ENCODE peak calls at places on chromosome 10, in four cellular contexts. L, Q, Y and A are unnamed samples.

GRCh38 chr10:102740229-102740628 is 3.5 kb upstream of the WBP1L start:
- DNase-seq in L (no peak), Q (no peak), Y (no peak), A (no peak)

GRCh38 chr10:121772890-121773289 is 154.9 kb downstream of the ATE1 start:
- DNase-seq in L (no peak), Q (no peak), Y (peak; percentile 77), A (no peak)

GRCh38 chr10:75864717-75865116 is 433.3 kb downstream of the LRMDA start:
- DNase-seq in L (no peak), Q (no peak), Y (no peak), A (no peak)

GRCh38 chr10:62554632-62555199 is 180.5 kb downstream of the ZNF365 start:
- DNase-seq in L (peak; percentile 14), Q (peak; percentile 33), Y (peak; percentile 16), A (no peak)

GRCh38 chr10:119413738-119414611 is 128.5 kb downstream of the RGS10 start:
- DNase-seq in L (no peak), Q (no peak), Y (no peak), A (no peak)

GRCh38 chr10:14674376-14675050 is 100.2 kb downstream of the FAM107B start:
- DNase-seq in L (no peak), Q (no peak), Y (no peak), A (no peak)

GRCh38 chr10:58511765-58512469 is 755 bp upstream of the BICC1 start:
- DNase-seq in L (peak; percentile 13), Q (no peak), Y (peak; percentile 59), A (no peak)

GRCh38 chr10:86863443-86863842 is 94.0 kb downstream of the MMRN2 start:
- DNase-seq in L (no peak), Q (no peak), Y (no peak), A (no peak)

GRCh38 chr10:108789911-108790310 is 1133.4 kb downstream of the XPNPEP1 start:
- DNase-seq in L (no peak), Q (no peak), Y (no peak), A (no peak)

GRCh38 chr10:11698691-11699545 is 43.3 kb upstream of the ECHDC3 start:
- DNase-seq in L (no peak), Q (no peak), Y (peak; percentile 61), A (no peak)

GRCh38 chr10:35130588-35131146 is 4.0 kb downstream of the CREM start:
- DNase-seq in L (no peak), Q (no peak), Y (no peak), A (no peak)
- TF ChIP-seq NR3C1 in L (no peak), Q (no peak), Y (no peak), A (no peak)

GRCh38 chr10:20957744-20958143 is 60.6 kb upstream of the NEBL start:
- DNase-seq in L (no peak), Q (no peak), Y (no peak), A (no peak)

GRCh38 chr10:20958764-20959163 is 61.7 kb upstream of the NEBL start:
- DNase-seq in L (no peak), Q (no peak), Y (no peak), A (no peak)

GRCh38 chr10:20955355-20955893 is 58.3 kb upstream of the NEBL start:
- DNase-seq in L (no peak), Q (no peak), Y (no peak), A (no peak)

GRCh38 chr10:20958225-20958624 is 61.1 kb upstream of the NEBL start:
- DNase-seq in L (no peak), Q (no peak), Y (no peak), A (no peak)

DNA sequence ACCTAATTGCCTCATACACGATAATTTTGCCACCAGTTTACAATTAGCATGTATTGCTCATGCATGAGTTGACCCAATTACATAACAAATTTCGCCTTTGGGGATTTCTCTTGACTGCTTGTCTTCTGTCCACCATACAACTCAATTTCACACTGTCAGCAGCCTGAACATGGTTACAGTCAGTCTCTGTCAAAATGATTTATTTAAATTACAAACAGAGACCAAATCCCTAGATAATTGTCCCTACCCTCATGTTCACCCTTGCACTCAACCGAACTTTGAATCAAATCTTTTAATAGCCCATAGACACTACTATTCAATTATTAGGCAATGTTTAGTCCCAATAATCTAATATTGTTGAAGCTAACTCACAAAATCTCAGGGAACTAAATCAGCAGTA is 59.7 kb upstream of the NEBL start:
- DNase-seq in L (no peak), Q (no peak), Y (no peak), A (no peak)
- TF ChIP-seq NR3C1 in L (no peak), Q (no peak), Y (no peak), A (no peak)

GRCh38 chr10:48455392-48456151 is 149.1 kb downstream of the MAPK8 start:
- DNase-seq in L (no peak), Q (no peak), Y (no peak), A (no peak)
- TF ChIP-seq NR3C1 in L (no peak), Q (no peak), Y (no peak), A (no peak)

GRCh38 chr10:131739201-131739600 is 161.6 kb upstream of the PPP2R2D start:
- DNase-seq in L (no peak), Q (no peak), Y (no peak), A (no peak)

GRCh38 chr10:131737543-131738395 is 163.0 kb upstream of the PPP2R2D start:
- DNase-seq in L (no peak), Q (no peak), Y (no peak), A (no peak)

GRCh38 chr10:131738396-131738735 is 162.4 kb upstream of the PPP2R2D start:
- DNase-seq in L (no peak), Q (no peak), Y (no peak), A (no peak)

GRCh38 chr10:131735577-131735976 is 165.2 kb upstream of the PPP2R2D start:
- DNase-seq in L (no peak), Q (no peak), Y (no peak), A (no peak)

DNA sequence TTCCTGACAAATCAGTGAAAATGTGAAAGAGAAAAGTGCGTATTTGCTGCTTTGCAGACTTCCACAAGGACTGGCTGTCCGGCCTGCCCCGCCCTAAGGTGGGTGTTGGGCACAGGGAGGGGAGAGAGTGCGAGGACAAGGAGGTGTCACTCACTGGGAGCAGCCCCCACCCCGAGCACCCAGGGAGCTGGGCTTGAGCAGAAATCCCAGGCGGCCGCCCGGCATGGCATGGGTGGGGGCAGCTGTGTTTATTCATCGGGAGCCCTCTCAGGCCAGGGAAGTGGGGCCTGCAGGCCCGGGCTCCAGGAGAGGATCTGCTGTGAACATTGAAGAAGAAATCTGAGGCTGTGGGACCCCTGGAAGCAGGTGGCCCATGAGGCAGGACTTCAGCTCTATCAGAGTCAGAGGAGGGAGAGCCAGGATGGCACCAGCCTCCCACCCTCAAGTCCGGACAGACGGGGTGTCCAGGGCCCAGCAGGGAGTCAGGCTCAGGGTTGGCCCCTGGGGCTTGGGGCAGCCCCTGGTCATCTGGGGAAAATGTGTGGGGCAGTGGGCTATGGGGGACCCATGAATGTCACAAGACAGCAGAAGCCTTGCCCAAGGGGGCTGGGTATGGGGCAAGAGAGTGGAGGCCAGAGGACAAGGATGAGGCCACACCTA is 164.4 kb upstream of the PPP2R2D start:
- DNase-seq in L (no peak), Q (no peak), Y (no peak), A (no peak)
- TF ChIP-seq NR3C1 in L (no peak), Q (no peak), Y (no peak), A (no peak)

DNA sequence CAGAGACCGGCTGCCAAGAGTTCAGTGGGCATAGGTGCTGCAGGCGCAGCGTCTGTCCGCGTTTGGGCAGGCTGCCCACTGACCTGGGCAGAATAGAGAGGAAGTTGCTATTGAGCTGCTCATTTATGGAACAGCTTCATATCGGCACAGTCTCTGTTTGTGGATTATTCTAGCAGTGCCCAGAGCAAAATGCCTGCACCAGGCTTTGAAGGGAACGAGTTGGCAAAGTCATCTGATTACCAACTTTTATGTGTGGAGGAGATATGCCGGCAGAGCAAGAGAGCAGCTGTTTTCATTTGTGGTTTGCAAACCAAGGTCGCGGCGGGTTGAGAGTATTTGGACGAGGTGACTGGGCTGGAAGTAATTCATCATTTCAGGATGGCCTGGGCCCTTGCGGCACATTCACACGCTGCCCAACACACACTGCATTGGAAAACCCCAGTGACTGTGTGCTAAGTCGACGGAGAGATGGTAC is 228.5 kb downstream of the TCERG1L start:
- DNase-seq in L (no peak), Q (no peak), Y (peak; percentile 20), A (no peak)
- TF ChIP-seq NR3C1 in L (no peak), Q (no peak), Y (no peak), A (no peak)

DNA sequence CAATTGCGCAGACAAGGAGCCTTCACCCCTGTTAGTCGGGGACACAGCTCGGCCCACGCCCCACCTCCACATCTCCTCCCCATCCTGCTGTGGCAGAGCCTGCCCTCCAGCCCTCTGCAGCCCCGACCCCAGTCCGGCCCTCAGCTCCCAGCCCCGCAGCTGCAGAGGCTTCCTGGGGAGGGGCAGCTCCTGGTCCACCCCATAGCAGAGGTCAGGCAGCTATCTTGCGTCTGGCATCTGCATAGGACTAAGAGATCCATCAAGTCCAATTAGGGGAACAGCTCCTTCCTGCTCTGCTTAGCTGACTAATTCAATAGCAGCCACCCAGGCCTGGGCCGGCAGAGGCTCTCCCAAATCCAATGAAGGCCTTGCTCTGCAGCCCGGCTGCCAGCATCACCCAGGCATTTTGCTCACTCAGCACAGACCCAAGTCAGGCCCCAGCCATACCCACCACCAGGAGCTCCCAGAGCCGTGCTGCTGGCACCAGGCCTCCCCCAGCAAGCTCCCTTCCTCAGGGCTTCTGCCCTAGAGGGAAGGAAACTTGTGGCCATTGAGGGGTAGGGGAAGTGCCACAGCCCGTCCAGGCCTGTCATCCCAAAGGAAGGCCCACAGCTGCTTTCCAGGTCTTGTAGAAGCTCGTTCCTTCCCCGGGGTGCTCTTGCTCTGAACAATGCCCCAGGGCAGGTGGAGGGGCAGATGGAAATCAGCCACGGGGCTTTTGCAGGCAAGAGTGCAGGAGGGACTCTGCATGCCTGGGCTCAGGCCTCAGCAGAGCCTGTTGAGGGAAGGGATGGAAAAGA is 106.2 kb upstream of the RET start:
- DNase-seq in L (peak; percentile 10), Q (no peak), Y (no peak), A (no peak)
- TF ChIP-seq NR3C1 in L (no peak), Q (no peak), Y (no peak), A (no peak)

GRCh38 chr10:112832361-112832878 is 117.6 kb upstream of the TCF7L2 start:
- DNase-seq in L (peak; percentile 78), Q (no peak), Y (no peak), A (no peak)

GRCh38 chr10:112832959-112833358 is 117.1 kb upstream of the TCF7L2 start:
- DNase-seq in L (no peak), Q (no peak), Y (no peak), A (no peak)

GRCh38 chr10:112838784-112839481 is 111.1 kb upstream of the TCF7L2 start:
- DNase-seq in L (peak; percentile 61), Q (no peak), Y (no peak), A (no peak)

GRCh38 chr10:112834661-112835060 is 115.4 kb upstream of the TCF7L2 start:
- DNase-seq in L (no peak), Q (no peak), Y (no peak), A (no peak)

GRCh38 chr10:112835933-112836564 is 114.0 kb upstream of the TCF7L2 start:
- DNase-seq in L (no peak), Q (no peak), Y (peak; percentile 60), A (no peak)
- TF ChIP-seq NR3C1 in L (no peak), Q (no peak), Y (no peak), A (no peak)